ENCODE peak calls at places on chromosomes 1 and 21, in nine cellular contexts. Q is body of pancreas, D is suprapubic skin, R is IMR-90, F is lower leg skin, Z is ovary, A is H1, T is uterus, M is A549. K is an unnamed sample.

GRCh38 chr1:199243423-199244061 is 604.7 kb downstream of the PTPRC start:
- DNase-seq in Q (peak; percentile 47), D (no peak), R (peak; percentile 43), F (peak; percentile 84), Z (no peak), A (peak; percentile 90), T (no peak), M (peak; percentile 3), K (no peak)

GRCh38 chr1:52139817-52140540 is 1.9 kb upstream of the ZFYVE9 start:
- DNase-seq in Q (no peak), D (no peak), R (peak; percentile 88), F (no peak), Z (no peak), A (no peak), T (no peak), M (no peak), K (no peak)

GRCh38 chr1:74531807-74532206 is 19.4 kb upstream of the LRRC53 start:
- DNase-seq in Q (no peak), D (no peak), R (no peak), F (no peak), Z (no peak), A (no peak), T (no peak), M (no peak), K (no peak)

GRCh38 chr1:233614743-233615521 is 1.0 kb downstream of the KCNK1 start:
- DNase-seq in Q (peak; percentile 32), D (no peak), R (no peak), F (no peak), Z (peak; percentile 9), A (peak; percentile 65), T (peak; percentile 25), M (no peak), K (peak; percentile 44)

GRCh38 chr1:115430717-115431116 is 92.7 kb upstream of the NGF start:
- DNase-seq in Q (no peak), D (no peak), R (peak; percentile 96), F (no peak), Z (no peak), A (no peak), T (no peak), M (peak; percentile 69), K (no peak)

GRCh38 chr1:40315795-40316594 is 1.1 kb downstream of the COL9A2 start:
- DNase-seq in Q (no peak), D (no peak), R (no peak), F (peak; percentile 86), Z (no peak), A (peak; percentile 73), T (no peak), M (no peak), K (peak; percentile 32)

GRCh38 chr21:44765231-44766013 is 36.2 kb downstream of the UBE2G2 start:
- DNase-seq in Q (no peak), D (no peak), R (no peak), F (no peak), Z (no peak), A (no peak), T (no peak), M (no peak), K (no peak)

GRCh38 chr21:18716578-18717138 is 313.1 kb upstream of the TMPRSS15 start:
- DNase-seq in Q (no peak), D (no peak), R (no peak), F (no peak), Z (no peak), A (no peak), T (no peak), M (no peak), K (no peak)

GRCh38 chr21:24110846-24111245 is 1496.4 kb downstream of the MRPL39 start:
- DNase-seq in Q (no peak), D (no peak), R (peak; percentile 77), F (no peak), Z (no peak), A (no peak), T (no peak), M (no peak), K (no peak)

GRCh38 chr1:228037401-228038386 is 30.9 kb downstream of the WNT3A start:
- DNase-seq in Q (peak; percentile 47), D (peak; percentile 53), R (peak; percentile 19), F (peak; percentile 81), Z (no peak), A (peak; percentile 62), T (no peak), M (no peak), K (no peak)

GRCh38 chr1:25199876-25200620 is 32.3 kb downstream of the SYF2 start:
- DNase-seq in Q (no peak), D (no peak), R (no peak), F (no peak), Z (no peak), A (no peak), T (no peak), M (no peak), K (no peak)

GRCh38 chr21:42233067-42233981 is 14.4 kb downstream of the ABCG1 start:
- DNase-seq in Q (peak; percentile 60), D (peak; percentile 93), R (peak; percentile 20), F (peak; percentile 97), Z (peak; percentile 45), A (no peak), T (peak; percentile 70), M (no peak), K (peak; percentile 60)

GRCh38 chr1:93579891-93580290 is 101.7 kb downstream of the BCAR3 start:
- DNase-seq in Q (peak; percentile 56), D (no peak), R (peak; percentile 97), F (no peak), Z (peak; percentile 55), A (peak; percentile 39), T (no peak), M (no peak), K (no peak)

GRCh38 chr1:91397605-91398004 is 7.0 kb downstream of the HFM1 start:
- DNase-seq in Q (no peak), D (no peak), R (no peak), F (no peak), Z (no peak), A (no peak), T (no peak), M (no peak), K (no peak)

GRCh38 chr21:32411366-32412161 is 942 bp upstream of the EVA1C start:
- DNase-seq in Q (peak; percentile 93), D (peak; percentile 96), R (peak; percentile 38), F (peak; percentile 99), Z (peak; percentile 94), A (peak; percentile 73), T (peak; percentile 93), M (no peak), K (peak; percentile 93)
- TF ChIP-seq POLR2A in Q (peak; percentile 90), D (no peak), R (peak; percentile 16), F (no peak), Z (peak; percentile 94), A (no peak), T (peak; percentile 96), M (peak; percentile 40), K (peak; percentile 59)

GRCh38 chr1:21668232-21669032 is 725 bp downstream of the RAP1GAP start:
- DNase-seq in Q (peak; percentile 41), D (no peak), R (no peak), F (peak; percentile 79), Z (no peak), A (no peak), T (no peak), M (no peak), K (no peak)
- TF ChIP-seq CTCF in Q (no peak), D (no peak), R (no peak), F (no peak), Z (no peak), A (no peak), T (no peak), M (no peak), K (no peak)

DNA sequence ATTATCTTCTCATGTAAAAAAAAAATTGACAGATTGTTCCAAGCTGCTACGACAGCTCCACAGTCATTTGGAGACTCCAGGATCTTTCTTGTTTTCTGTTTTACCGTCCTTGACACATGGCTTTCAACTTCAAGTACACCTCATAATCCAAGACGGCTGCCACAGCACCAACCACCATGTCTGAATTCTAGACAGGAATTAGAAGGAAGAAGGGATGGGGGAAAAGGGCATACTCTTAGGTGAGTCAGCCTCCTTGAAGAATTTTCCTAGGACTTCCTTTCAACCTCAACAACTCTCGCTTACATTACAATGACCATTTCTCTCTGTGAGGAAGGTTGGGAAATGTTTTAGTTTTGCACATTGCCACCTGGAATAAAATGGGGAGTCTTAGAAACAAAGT is 110.3 kb upstream of the TNR start:
- DNase-seq in Q (no peak), D (no peak), R (no peak), F (no peak), Z (no peak), A (no peak), T (no peak), M (no peak), K (no peak)
- TF ChIP-seq POLR2A in Q (no peak), D (no peak), R (no peak), F (no peak), Z (no peak), A (no peak), T (no peak), M (no peak), K (no peak)

DNA sequence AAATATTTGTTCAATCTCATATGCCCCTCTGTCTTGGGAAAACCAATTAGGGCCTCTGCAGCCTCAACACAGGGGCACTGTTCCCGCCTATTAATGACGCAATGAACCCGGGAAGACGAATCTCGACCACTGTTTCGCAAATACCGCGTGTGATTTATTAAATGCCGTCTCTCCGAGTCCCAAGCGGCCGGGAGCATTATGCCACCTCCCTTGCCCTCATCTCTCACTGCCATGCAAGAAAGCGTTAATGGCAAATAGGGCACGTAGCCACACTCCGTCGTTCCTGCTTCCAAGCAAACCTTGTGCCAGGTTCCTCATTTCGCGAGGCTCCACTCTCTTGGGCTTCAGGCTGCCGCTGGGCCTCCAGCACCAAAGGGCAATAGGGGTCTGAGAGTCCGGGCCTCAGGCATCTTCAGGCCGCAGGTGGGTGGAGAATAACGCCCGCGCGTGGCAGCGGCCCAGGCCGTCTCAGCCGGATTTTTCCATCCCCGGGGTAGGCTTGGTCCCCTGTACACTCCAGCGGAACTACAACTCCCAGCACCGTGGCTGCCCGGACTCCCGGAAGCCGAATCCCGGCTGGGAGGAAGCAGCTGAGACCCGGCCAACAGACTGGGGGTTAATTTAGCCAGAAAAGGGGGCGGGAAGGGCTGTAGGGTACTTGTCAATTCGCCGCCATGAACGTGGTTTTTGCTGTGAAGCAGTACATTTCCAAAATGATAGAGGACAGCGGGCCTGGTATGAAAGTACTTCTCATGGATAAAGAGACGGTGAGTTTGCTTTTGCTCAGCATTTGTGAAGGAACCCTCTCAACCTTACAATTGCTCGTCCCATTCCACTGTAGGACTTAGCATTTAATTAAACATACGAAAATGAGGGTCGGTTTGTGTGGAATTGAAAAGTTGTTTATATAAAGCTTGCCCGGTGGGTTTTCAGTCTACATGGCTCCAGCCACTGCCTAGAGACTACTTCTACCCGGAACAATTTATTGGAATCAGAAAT is at the start of gene VPS45:
- DNase-seq in Q (peak; percentile 90), D (peak; percentile 94), R (peak; percentile 88), F (peak; percentile 98), Z (peak; percentile 88), A (peak; percentile 90), T (peak; percentile 92), M (peak; percentile 92), K (peak; percentile 93)
- TF ChIP-seq CTCF in Q (no peak), D (no peak), R (no peak), F (no peak), Z (peak; percentile 30), A (no peak), T (peak; percentile 31), M (no peak), K (no peak)

K was measured in thyroid gland.